ENCODE peak calls at places on chromosomes 5 and 9, in six cellular contexts. One of them, this sample, is unnamed.

GRCh38 chr9:92094655-92095054 is 20.6 kb downstream of the SPTLC1 start:
- DNase-seq in small intestine: no peak
- DNase-seq in aorta: no peak
- DNase-seq in Panc1: no peak
- DNase-seq in AG04450: no peak
- DNase-seq in coronary artery: no peak
- DNase-seq in this sample: no peak

GRCh38 chr5:125700380-125700856 is 722.8 kb upstream of the GRAMD2B start:
- DNase-seq in small intestine: peak; percentile 37
- DNase-seq in coronary artery: no peak
- DNase-seq in Panc1: no peak
- DNase-seq in AG04450: no peak
- DNase-seq in aorta: no peak
- DNase-seq in this sample: no peak

GRCh38 chr5:4868140-4868735 is 271.9 kb upstream of the ADAMTS16 start:
- DNase-seq in coronary artery: no peak
- DNase-seq in AG04450: no peak
- DNase-seq in Panc1: peak; percentile 33
- DNase-seq in aorta: no peak
- DNase-seq in small intestine: peak; percentile 49
- DNase-seq in this sample: peak; percentile 57

GRCh38 chr5:112862085-112862484 is 998 bp downstream of the SRP19 start:
- DNase-seq in small intestine: no peak
- DNase-seq in coronary artery: no peak
- DNase-seq in aorta: no peak
- DNase-seq in Panc1: no peak
- DNase-seq in AG04450: no peak
- DNase-seq in this sample: no peak

GRCh38 chr9:127908660-127908926 is 8.2 kb downstream of the ST6GALNAC4 start:
- DNase-seq in aorta: no peak
- DNase-seq in Panc1: no peak
- DNase-seq in coronary artery: no peak
- DNase-seq in AG04450: no peak
- DNase-seq in small intestine: no peak
- DNase-seq in this sample: no peak

GRCh38 chr5:98605010-98605425 is 168.4 kb upstream of the RGMB start:
- DNase-seq in Panc1: no peak
- DNase-seq in AG04450: no peak
- DNase-seq in small intestine: no peak
- DNase-seq in coronary artery: no peak
- DNase-seq in aorta: no peak
- DNase-seq in this sample: no peak

GRCh38 chr5:58315794-58316193 is 144.1 kb downstream of the PLK2 start:
- DNase-seq in AG04450: no peak
- DNase-seq in coronary artery: no peak
- DNase-seq in small intestine: no peak
- DNase-seq in aorta: no peak
- DNase-seq in Panc1: no peak
- DNase-seq in this sample: no peak

GRCh38 chr5:178116406-178116885 is 3.1 kb downstream of the N4BP3 start:
- DNase-seq in AG04450: no peak
- DNase-seq in Panc1: no peak
- DNase-seq in aorta: no peak
- DNase-seq in coronary artery: no peak
- DNase-seq in small intestine: no peak
- DNase-seq in this sample: no peak

GRCh38 chr9:36895744-36896260 is 138.3 kb downstream of the PAX5 start:
- DNase-seq in AG04450: no peak
- DNase-seq in coronary artery: peak; percentile 50
- DNase-seq in small intestine: no peak
- DNase-seq in Panc1: no peak
- DNase-seq in aorta: no peak
- DNase-seq in this sample: no peak

GRCh38 chr9:137731947-137732813 is 113.4 kb downstream of the EHMT1 start:
- DNase-seq in AG04450: no peak
- DNase-seq in aorta: no peak
- DNase-seq in small intestine: peak; percentile 6
- DNase-seq in coronary artery: no peak
- DNase-seq in Panc1: no peak
- DNase-seq in this sample: no peak

GRCh38 chr5:174097486-174098185 is 52.1 kb downstream of the NSG2 start:
- DNase-seq in aorta: no peak
- DNase-seq in Panc1: no peak
- DNase-seq in small intestine: no peak
- DNase-seq in coronary artery: no peak
- DNase-seq in AG04450: no peak
- DNase-seq in this sample: no peak

GRCh38 chr9:79581794-79582193 is 10.0 kb downstream of the TLE4 start:
- DNase-seq in Panc1: no peak
- DNase-seq in aorta: no peak
- DNase-seq in AG04450: peak; percentile 76
- DNase-seq in small intestine: no peak
- DNase-seq in coronary artery: no peak
- DNase-seq in this sample: no peak

GRCh38 chr9:116115731-116116353 is 37.7 kb upstream of the PAPPA start:
- DNase-seq in aorta: no peak
- DNase-seq in Panc1: no peak
- DNase-seq in small intestine: no peak
- DNase-seq in coronary artery: no peak
- DNase-seq in AG04450: peak; percentile 37
- DNase-seq in this sample: no peak

GRCh38 chr5:59835782-59836181 is 57.7 kb downstream of the PDE4D start:
- DNase-seq in aorta: no peak
- DNase-seq in Panc1: no peak
- DNase-seq in small intestine: no peak
- DNase-seq in AG04450: no peak
- DNase-seq in coronary artery: no peak
- DNase-seq in this sample: no peak

GRCh38 chr9:114214181-114214580 is 58.8 kb downstream of the COL27A1 start:
- DNase-seq in coronary artery: no peak
- DNase-seq in small intestine: no peak
- DNase-seq in AG04450: no peak
- DNase-seq in Panc1: no peak
- DNase-seq in aorta: peak; percentile 89
- DNase-seq in this sample: no peak

GRCh38 chr5:172113036-172113435 is 75.0 kb downstream of the STK10 start:
- DNase-seq in AG04450: no peak
- DNase-seq in aorta: no peak
- DNase-seq in coronary artery: no peak
- DNase-seq in Panc1: no peak
- DNase-seq in small intestine: peak; percentile 68
- DNase-seq in this sample: no peak

GRCh38 chr5:66959668-66960067 is 236.9 kb downstream of the CD180 start:
- DNase-seq in Panc1: peak; percentile 91
- DNase-seq in AG04450: no peak
- DNase-seq in aorta: no peak
- DNase-seq in small intestine: no peak
- DNase-seq in coronary artery: no peak
- DNase-seq in this sample: no peak

GRCh38 chr9:89493181-89493580 is 4.7 kb downstream of the SEMA4D start:
- DNase-seq in small intestine: no peak
- DNase-seq in AG04450: no peak
- DNase-seq in coronary artery: no peak
- DNase-seq in aorta: no peak
- DNase-seq in Panc1: no peak
- DNase-seq in this sample: no peak
- H3K27ac ChIP-seq in small intestine: no peak overlapping the region
- H3K27ac ChIP-seq in AG04450: no peak overlapping the region
- H3K27ac ChIP-seq in coronary artery: no peak overlapping the region
- H3K27ac ChIP-seq in aorta: no peak overlapping the region
- H3K27ac ChIP-seq in Panc1: no peak overlapping the region
- H3K27ac ChIP-seq in this sample: peak overlapping the region; percentile 91

DNA sequence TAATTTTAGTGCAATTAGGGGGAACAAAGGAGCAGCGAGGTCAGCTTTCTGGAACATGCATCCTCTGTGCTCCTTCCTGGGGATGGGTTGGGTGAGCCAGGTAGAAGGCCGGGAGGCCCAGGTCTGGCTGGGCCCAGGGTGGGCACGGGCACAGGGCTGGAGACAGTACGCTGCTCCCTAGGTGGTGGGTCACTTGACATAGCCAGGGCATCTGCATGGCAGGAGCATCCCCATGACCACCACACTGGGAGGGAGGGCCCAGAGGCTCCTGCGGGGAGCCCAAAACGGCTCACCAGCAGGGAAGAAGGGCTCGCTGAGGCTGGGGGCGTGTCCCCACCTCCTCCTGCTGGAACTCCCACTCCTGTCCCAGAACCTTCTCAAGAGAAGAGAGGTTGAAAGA is 216.8 kb downstream of the NXNL2 start:
- DNase-seq in coronary artery: no peak
- DNase-seq in Panc1: no peak
- DNase-seq in aorta: no peak
- DNase-seq in small intestine: no peak
- DNase-seq in AG04450: no peak
- DNase-seq in this sample: no peak
- H3K27ac ChIP-seq in coronary artery: no peak overlapping the region
- H3K27ac ChIP-seq in Panc1: no peak overlapping the region
- H3K27ac ChIP-seq in aorta: no peak overlapping the region
- H3K27ac ChIP-seq in small intestine: no peak overlapping the region
- H3K27ac ChIP-seq in AG04450: no peak overlapping the region
- H3K27ac ChIP-seq in this sample: no peak overlapping the region

GRCh38 chr5:142661957-142662356 is 23.9 kb downstream of the FGF1 start:
- DNase-seq in AG04450: no peak
- DNase-seq in small intestine: peak; percentile 77
- DNase-seq in aorta: no peak
- DNase-seq in coronary artery: peak; percentile 12
- DNase-seq in Panc1: no peak
- DNase-seq in this sample: no peak

GRCh38 chr5:142659405-142659804 is 26.5 kb downstream of the FGF1 start:
- DNase-seq in Panc1: no peak
- DNase-seq in small intestine: no peak
- DNase-seq in AG04450: no peak
- DNase-seq in aorta: no peak
- DNase-seq in coronary artery: peak; percentile 71
- DNase-seq in this sample: no peak

GRCh38 chr5:142660731-142661130 is 25.2 kb downstream of the FGF1 start:
- DNase-seq in AG04450: no peak
- DNase-seq in Panc1: no peak
- DNase-seq in small intestine: no peak
- DNase-seq in aorta: no peak
- DNase-seq in coronary artery: peak; percentile 68
- DNase-seq in this sample: no peak

GRCh38 chr5:142661143-142661542 is 24.7 kb downstream of the FGF1 start:
- DNase-seq in coronary artery: peak; percentile 24
- DNase-seq in aorta: no peak
- DNase-seq in small intestine: no peak
- DNase-seq in Panc1: no peak
- DNase-seq in AG04450: no peak
- DNase-seq in this sample: no peak

GRCh38 chr5:142660196-142660595 is 25.7 kb downstream of the FGF1 start:
- DNase-seq in small intestine: no peak
- DNase-seq in AG04450: no peak
- DNase-seq in coronary artery: peak; percentile 71
- DNase-seq in aorta: no peak
- DNase-seq in Panc1: no peak
- DNase-seq in this sample: no peak
- H3K27ac ChIP-seq in small intestine: no peak overlapping the region
- H3K27ac ChIP-seq in AG04450: no peak overlapping the region
- H3K27ac ChIP-seq in coronary artery: no peak overlapping the region
- H3K27ac ChIP-seq in aorta: no peak overlapping the region
- H3K27ac ChIP-seq in Panc1: no peak overlapping the region
- H3K27ac ChIP-seq in this sample: peak overlapping the region; percentile 64

GRCh38 chr9:34190996-34191892 is 12.4 kb downstream of the UBAP1 start:
- DNase-seq in AG04450: no peak
- DNase-seq in small intestine: peak; percentile 13
- DNase-seq in aorta: no peak
- DNase-seq in Panc1: no peak
- DNase-seq in coronary artery: no peak
- DNase-seq in this sample: no peak

GRCh38 chr9:34187891-34188240 is 9.0 kb downstream of the UBAP1 start:
- DNase-seq in small intestine: no peak
- DNase-seq in coronary artery: no peak
- DNase-seq in aorta: no peak
- DNase-seq in AG04450: no peak
- DNase-seq in Panc1: no peak
- DNase-seq in this sample: no peak

GRCh38 chr9:34185778-34186551 is 7.1 kb downstream of the UBAP1 start:
- DNase-seq in Panc1: peak; percentile 85
- DNase-seq in coronary artery: no peak
- DNase-seq in aorta: peak; percentile 54
- DNase-seq in small intestine: peak; percentile 76
- DNase-seq in AG04450: peak; percentile 45
- DNase-seq in this sample: no peak
- H3K27ac ChIP-seq in Panc1: peak overlapping the region; percentile 36
- H3K27ac ChIP-seq in coronary artery: peak overlapping the region; percentile 27
- H3K27ac ChIP-seq in aorta: no peak overlapping the region
- H3K27ac ChIP-seq in small intestine: peak overlapping the region; percentile 60
- H3K27ac ChIP-seq in AG04450: no peak overlapping the region
- H3K27ac ChIP-seq in this sample: peak overlapping the region; percentile 9

DNA sequence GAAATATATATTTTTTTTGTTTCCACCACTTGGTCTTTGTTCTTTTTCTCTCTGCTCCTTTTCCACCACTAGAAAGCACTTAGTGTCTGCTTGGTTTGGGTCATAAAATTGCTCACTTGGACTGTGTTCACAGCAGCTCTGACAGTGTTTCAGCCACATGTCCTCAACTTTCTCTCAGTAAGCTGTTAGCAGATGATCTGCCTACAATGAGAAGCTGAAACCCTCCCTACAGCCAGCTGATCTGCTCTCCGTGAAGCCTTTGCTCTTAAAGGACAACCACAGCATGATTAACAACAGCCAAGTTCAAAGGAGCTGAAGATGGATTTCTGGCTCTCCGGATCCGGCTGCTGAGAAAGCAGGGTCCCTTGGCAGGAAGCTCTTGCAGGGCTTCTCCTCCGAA is 31.6 kb downstream of the PRLR start:
- DNase-seq in small intestine: peak; percentile 55
- DNase-seq in aorta: no peak
- DNase-seq in Panc1: no peak
- DNase-seq in AG04450: no peak
- DNase-seq in coronary artery: no peak
- DNase-seq in this sample: no peak
- H3K27ac ChIP-seq in small intestine: no peak overlapping the region
- H3K27ac ChIP-seq in aorta: no peak overlapping the region
- H3K27ac ChIP-seq in Panc1: no peak overlapping the region
- H3K27ac ChIP-seq in AG04450: no peak overlapping the region
- H3K27ac ChIP-seq in coronary artery: no peak overlapping the region
- H3K27ac ChIP-seq in this sample: no peak overlapping the region